ENCODE peak calls at places on chromosome 14, in five cellular contexts. G, P, Q, E and A are unnamed samples.

GRCh38 chr14:96042218-96042930 is 3.2 kb downstream of the C14orf132 start:
- DNase-seq in E (no peak), Q (no peak), P (no peak), G (no peak), A (no peak)

GRCh38 chr14:77279719-77280118 is 8.7 kb upstream of the NGB start:
- DNase-seq in P (no peak), Q (peak; percentile 69), E (no peak), G (no peak), A (no peak)

GRCh38 chr14:26163761-26164160 is 434.1 kb downstream of the NOVA1 start:
- DNase-seq in G (peak; percentile 28), E (no peak), P (no peak), Q (no peak), A (no peak)

GRCh38 chr14:34322940-34323418 is 139.1 kb downstream of the SPTSSA start:
- DNase-seq in G (peak; percentile 69), Q (peak; percentile 87), E (peak; percentile 15), P (peak; percentile 59), A (peak; percentile 51)

GRCh38 chr14:59118171-59118570 is 70.3 kb upstream of the DAAM1 start:
- DNase-seq in E (no peak), Q (no peak), G (no peak), P (no peak), A (no peak)

GRCh38 chr14:71324767-71325272 is 417.6 kb downstream of the PCNX1 start:
- DNase-seq in Q (no peak), P (no peak), G (no peak), E (no peak), A (no peak)

GRCh38 chr14:21258889-21259787 is 10.1 kb downstream of the HNRNPC start:
- DNase-seq in G (no peak), Q (no peak), E (no peak), P (no peak), A (no peak)

GRCh38 chr14:77316872-77317271 is 3.8 kb downstream of the POMT2 start:
- DNase-seq in E (peak; percentile 46), G (no peak), P (no peak), Q (no peak), A (no peak)

GRCh38 chr14:57390806-57391562 is 598 bp downstream of the NAA30 start:
- DNase-seq in G (peak; percentile 48), E (peak; percentile 20), Q (peak; percentile 92), P (peak; percentile 37), A (peak; percentile 4)

GRCh38 chr14:66628646-66629045 is 120.7 kb downstream of the GPHN start:
- DNase-seq in P (no peak), E (no peak), Q (no peak), G (no peak), A (no peak)

GRCh38 chr14:67533754-67534085 is 630 bp downstream of the PLEKHH1 start:
- DNase-seq in P (no peak), G (no peak), Q (no peak), E (no peak), A (no peak)

GRCh38 chr14:89618821-89619551 is 202.0 kb upstream of the FOXN3 start:
- DNase-seq in E (peak; percentile 12), G (peak; percentile 14), Q (peak; percentile 95), P (peak; percentile 77), A (peak; percentile 51)

GRCh38 chr14:65231286-65231980 is 129.1 kb upstream of the MAX start:
- DNase-seq in G (no peak), Q (peak; percentile 4), E (peak; percentile 29), P (no peak), A (no peak)

GRCh38 chr14:77589099-77589498 is 27.3 kb downstream of the SPTLC2 start:
- DNase-seq in Q (no peak), P (no peak), E (no peak), G (no peak), A (no peak)

GRCh38 chr14:23175823-23176222 is 7.6 kb downstream of the SLC7A8 start:
- DNase-seq in G (no peak), P (no peak), E (no peak), Q (no peak), A (no peak)

GRCh38 chr14:37870947-37871346 is 275.5 kb downstream of the TTC6 start:
- DNase-seq in G (no peak), Q (no peak), E (peak; percentile 20), P (no peak), A (no peak)

GRCh38 chr14:68482018-68482417 is 310.8 kb downstream of the ZFP36L1 start:
- DNase-seq in P (no peak), Q (no peak), G (no peak), E (no peak), A (no peak)

GRCh38 chr14:61653507-61653906 is 41.8 kb upstream of the HIF1A start:
- DNase-seq in P (no peak), G (peak; percentile 21), Q (no peak), E (no peak), A (peak; percentile 49)

GRCh38 chr14:33709711-33710110 is 241.2 kb downstream of the EGLN3 start:
- DNase-seq in G (no peak), Q (no peak), E (no peak), P (no peak), A (no peak)

GRCh38 chr14:64294672-64295413 is 672 bp upstream of the ESR2 start:
- DNase-seq in G (peak; percentile 68), P (peak; percentile 84), E (peak; percentile 37), Q (peak; percentile 96), A (peak; percentile 84)

GRCh38 chr14:86196476-86196875 is 666.5 kb downstream of the FLRT2 start:
- DNase-seq in G (no peak), P (no peak), Q (no peak), E (no peak), A (no peak)

GRCh38 chr14:96817750-96818666 is 20.8 kb downstream of the VRK1 start:
- DNase-seq in E (no peak), G (no peak), P (no peak), Q (no peak), A (no peak)

GRCh38 chr14:53093206-53093605 is 59.9 kb downstream of the DDHD1 start:
- DNase-seq in G (no peak), E (no peak), P (no peak), Q (no peak), A (no peak)

GRCh38 chr14:53990978-53991377 is 34.4 kb upstream of the BMP4 start:
- DNase-seq in E (no peak), G (no peak), Q (no peak), P (no peak), A (no peak)

GRCh38 chr14:101360045-101360931 is 201.0 kb upstream of the DIO3 start:
- DNase-seq in Q (peak; percentile 76), G (no peak), P (no peak), E (peak; percentile 35), A (peak; percentile 32)

DNA sequence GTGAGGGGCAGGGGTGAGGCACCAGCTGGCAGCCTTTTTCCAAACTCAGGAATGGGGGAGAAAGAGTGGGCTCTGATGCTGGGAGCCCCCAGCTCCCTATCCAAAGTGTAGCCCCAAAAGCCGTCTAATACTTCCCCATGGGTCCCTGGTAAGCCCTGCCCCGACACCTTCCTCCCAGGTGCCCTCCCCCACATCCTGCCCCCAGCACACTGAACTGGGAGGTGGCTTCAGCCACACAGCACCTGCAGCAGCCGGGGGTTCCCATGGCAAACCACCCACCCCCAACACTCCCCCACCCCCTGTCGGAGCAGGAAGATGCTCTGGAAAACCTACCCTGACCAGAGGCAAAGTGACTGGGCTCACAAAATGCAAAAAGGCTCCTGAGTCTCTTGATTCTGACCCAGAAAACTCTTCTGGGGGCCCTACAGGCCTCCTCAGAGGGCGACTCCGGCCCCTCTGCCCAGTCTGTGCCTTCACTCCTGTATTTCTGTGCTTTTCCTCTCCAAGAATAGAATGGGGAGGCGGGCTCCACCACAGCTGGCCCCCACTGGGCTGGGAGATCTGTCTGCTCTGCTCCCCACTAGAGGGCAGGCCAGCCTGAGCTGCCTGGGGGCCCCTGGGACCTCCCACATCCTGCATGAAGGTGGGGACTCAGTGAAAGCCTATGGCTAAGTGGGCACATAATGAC is 81.6 kb downstream of the ITPK1 start:
- DNase-seq in G (no peak), E (no peak), Q (peak; percentile 90), P (no peak), A (no peak)
- TF ChIP-seq CTCF in G (peak; percentile 52), E (no peak), Q (peak; percentile 63), P (no peak), A (peak; percentile 51)

GRCh38 chr14:50038398-50039119 is 77.8 kb downstream of the VCPKMT start:
- DNase-seq in E (no peak), G (peak; percentile 64), Q (no peak), P (no peak), A (no peak)
- H3K4me1 ChIP-seq in E (no peaks in the 10 kb centered on the region), G (peaks cover 31% of the 10 kb centered on the region), Q (peaks cover 16% of the 10 kb centered on the region), P (peaks cover 20% of the 10 kb centered on the region), A (peaks cover 12% of the 10 kb centered on the region)

GRCh38 chr14:104826197-104826857 is 25.4 kb downstream of the ZBTB42 start:
- DNase-seq in E (peak; percentile 88), Q (peak; percentile 99), G (peak; percentile 82), P (peak; percentile 96), A (peak; percentile 90)
- H3K27ac ChIP-seq in E (peak overlapping the region; percentile 57), Q (peak overlapping the region; percentile 36), G (peak overlapping the region; percentile 54), P (peak overlapping the region; percentile 60), A (peak overlapping the region; percentile 41)

GRCh38 chr14:24829862-24830261 is 195.9 kb upstream of the GZMB start:
- DNase-seq in E (no peak), Q (no peak), P (no peak), G (no peak), A (no peak)

GRCh38 chr14:24828486-24828885 is 194.5 kb upstream of the GZMB start:
- DNase-seq in G (no peak), P (no peak), E (no peak), Q (no peak), A (no peak)

GRCh38 chr14:24834951-24835350 is 201.0 kb upstream of the GZMB start:
- DNase-seq in G (no peak), Q (no peak), E (no peak), P (no peak), A (no peak)

GRCh38 chr14:24833385-24833784 is 199.4 kb upstream of the GZMB start:
- DNase-seq in E (no peak), G (no peak), Q (no peak), P (no peak), A (no peak)

DNA sequence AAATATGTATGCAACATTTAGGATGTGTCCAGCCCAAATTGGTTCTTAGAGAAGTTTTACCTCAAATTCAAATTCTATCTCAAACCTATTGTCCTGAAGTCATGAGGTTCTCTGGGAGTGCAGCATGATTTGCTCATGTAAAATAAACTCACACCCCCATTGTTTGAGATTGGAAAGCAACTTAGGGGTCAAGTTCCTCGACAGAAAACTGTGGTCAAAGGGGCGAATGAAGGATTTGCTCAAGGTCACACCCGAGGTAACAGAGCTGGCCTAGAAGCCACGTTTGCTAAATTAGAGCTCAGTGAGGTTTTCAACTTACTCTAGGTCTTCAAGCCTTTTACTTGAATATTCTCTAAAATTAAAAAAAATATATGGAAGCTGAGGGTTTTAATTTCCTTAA is 197.7 kb upstream of the GZMB start:
- DNase-seq in Q (no peak), P (no peak), E (no peak), G (no peak), A (no peak)
- TF ChIP-seq CTCF in Q (no peak), P (no peak), E (no peak), G (no peak), A (no peak)

GRCh38 chr14:93079865-93080403 is 35.8 kb downstream of the ITPK1 start:
- DNase-seq in Q (no peak), E (no peak), G (no peak), P (no peak), A (no peak)

GRCh38 chr14:93075891-93076290 is 39.8 kb downstream of the ITPK1 start:
- DNase-seq in Q (no peak), G (no peak), E (no peak), P (no peak), A (no peak)

GRCh38 chr14:93079321-93079720 is 36.4 kb downstream of the ITPK1 start:
- DNase-seq in P (no peak), G (no peak), Q (no peak), E (no peak), A (no peak)

GRCh38 chr14:93076755-93077154 is 39.0 kb downstream of the ITPK1 start:
- DNase-seq in G (no peak), Q (no peak), P (no peak), E (no peak), A (no peak)

GRCh38 chr14:93078830-93079229 is 36.9 kb downstream of the ITPK1 start:
- DNase-seq in Q (no peak), P (no peak), G (no peak), E (no peak), A (no peak)
- H3K4me1 ChIP-seq in Q (peaks cover 22% of the 10 kb centered on the region), P (peaks cover 49% of the 10 kb centered on the region), G (peaks cover 10% of the 10 kb centered on the region), E (peaks cover 3% of the 10 kb centered on the region), A (peaks cover 64% of the 10 kb centered on the region)